ENCODE peak calls at places on chromosomes 5 and 9, in eight cellular contexts. One of them, this sample, is unnamed. For H3K9me3, the result is how much of the 10 kb centered on the place peaks cover.

GRCh38 chr5:168168978-168169696 is 122.3 kb upstream of the WWC1 start:
- DNase-seq in heart left ventricle: peak
- DNase-seq in thyroid gland: peak
- DNase-seq in pancreas: no peak
- DNase-seq in A549: no peak
- DNase-seq in body of pancreas: no peak
- DNase-seq in A673: no peak
- DNase-seq in heart right ventricle: no peak
- DNase-seq in this sample: no peak

GRCh38 chr5:88957000-88957399 is 74.0 kb upstream of the MEF2C start:
- DNase-seq in heart left ventricle: no peak
- DNase-seq in thyroid gland: no peak
- DNase-seq in pancreas: no peak
- DNase-seq in A549: no peak
- DNase-seq in body of pancreas: no peak
- DNase-seq in A673: no peak
- DNase-seq in heart right ventricle: no peak
- DNase-seq in this sample: no peak

GRCh38 chr5:145680744-145681143 is 154.4 kb downstream of the PRELID2 start:
- DNase-seq in heart left ventricle: peak
- DNase-seq in thyroid gland: no peak
- DNase-seq in pancreas: no peak
- DNase-seq in A549: no peak
- DNase-seq in body of pancreas: no peak
- DNase-seq in A673: no peak
- DNase-seq in heart right ventricle: peak
- DNase-seq in this sample: no peak

GRCh38 chr5:36777105-36777757 is 99.3 kb upstream of the NIPBL start:
- DNase-seq in heart left ventricle: peak
- DNase-seq in thyroid gland: peak
- DNase-seq in pancreas: no peak
- DNase-seq in A549: peak
- DNase-seq in body of pancreas: peak
- DNase-seq in A673: peak
- DNase-seq in heart right ventricle: peak
- DNase-seq in this sample: no peak

GRCh38 chr5:121189569-121190305 is 661.9 kb upstream of the FTMT start:
- DNase-seq in heart left ventricle: no peak
- DNase-seq in thyroid gland: peak
- DNase-seq in pancreas: no peak
- DNase-seq in A549: peak
- DNase-seq in body of pancreas: no peak
- DNase-seq in A673: peak
- DNase-seq in heart right ventricle: no peak
- DNase-seq in this sample: no peak

GRCh38 chr5:76175051-76175666 is 92.0 kb downstream of the SV2C start:
- DNase-seq in heart left ventricle: peak
- DNase-seq in thyroid gland: peak
- DNase-seq in pancreas: no peak
- DNase-seq in A549: peak
- DNase-seq in body of pancreas: peak
- DNase-seq in A673: peak
- DNase-seq in heart right ventricle: peak
- DNase-seq in this sample: peak

GRCh38 chr9:95570150-95570549 is 53.4 kb upstream of the PTCH1 start:
- DNase-seq in heart left ventricle: no peak
- DNase-seq in thyroid gland: no peak
- DNase-seq in pancreas: no peak
- DNase-seq in A549: no peak
- DNase-seq in body of pancreas: no peak
- DNase-seq in A673: no peak
- DNase-seq in heart right ventricle: no peak
- DNase-seq in this sample: no peak

GRCh38 chr5:176810084-176810597 is at the start of gene UNC5A:
- DNase-seq in heart left ventricle: no peak
- DNase-seq in thyroid gland: no peak
- DNase-seq in pancreas: no peak
- DNase-seq in A549: peak
- DNase-seq in body of pancreas: peak
- DNase-seq in A673: peak
- DNase-seq in heart right ventricle: peak
- DNase-seq in this sample: no peak

GRCh38 chr5:168234133-168234532 is 57.3 kb upstream of the WWC1 start:
- DNase-seq in heart left ventricle: no peak
- DNase-seq in thyroid gland: no peak
- DNase-seq in pancreas: no peak
- DNase-seq in A549: no peak
- DNase-seq in body of pancreas: no peak
- DNase-seq in A673: no peak
- DNase-seq in heart right ventricle: no peak
- DNase-seq in this sample: no peak

GRCh38 chr9:35793461-35793860 is 2.1 kb downstream of the NPR2 start:
- DNase-seq in heart left ventricle: no peak
- DNase-seq in thyroid gland: no peak
- DNase-seq in pancreas: no peak
- DNase-seq in A549: no peak
- DNase-seq in body of pancreas: no peak
- DNase-seq in A673: no peak
- DNase-seq in heart right ventricle: no peak
- DNase-seq in this sample: no peak

GRCh38 chr9:105864248-105864898 is 170.0 kb downstream of the TMEM38B start:
- DNase-seq in heart left ventricle: no peak
- DNase-seq in thyroid gland: no peak
- DNase-seq in pancreas: no peak
- DNase-seq in A549: no peak
- DNase-seq in body of pancreas: no peak
- DNase-seq in A673: no peak
- DNase-seq in heart right ventricle: no peak
- DNase-seq in this sample: no peak

GRCh38 chr9:93081081-93081529 is 14.9 kb upstream of the CARD19 start:
- DNase-seq in heart left ventricle: no peak
- DNase-seq in thyroid gland: peak
- DNase-seq in pancreas: no peak
- DNase-seq in A549: no peak
- DNase-seq in body of pancreas: peak
- DNase-seq in A673: no peak
- DNase-seq in heart right ventricle: no peak
- DNase-seq in this sample: no peak

GRCh38 chr5:40171971-40172370 is 507.7 kb upstream of the PTGER4 start:
- DNase-seq in heart left ventricle: no peak
- DNase-seq in thyroid gland: no peak
- DNase-seq in pancreas: no peak
- DNase-seq in A549: peak
- DNase-seq in body of pancreas: no peak
- DNase-seq in A673: no peak
- DNase-seq in heart right ventricle: no peak
- DNase-seq in this sample: no peak

GRCh38 chr9:86573886-86574285 is 219.7 kb upstream of the TUT7 start:
- DNase-seq in heart left ventricle: no peak
- DNase-seq in thyroid gland: no peak
- DNase-seq in pancreas: no peak
- DNase-seq in A549: no peak
- DNase-seq in body of pancreas: no peak
- DNase-seq in A673: no peak
- DNase-seq in heart right ventricle: no peak
- DNase-seq in this sample: no peak

GRCh38 chr9:117664419-117664818 is 39.8 kb upstream of the TLR4 start:
- DNase-seq in heart left ventricle: no peak
- DNase-seq in thyroid gland: no peak
- DNase-seq in pancreas: no peak
- DNase-seq in A549: no peak
- DNase-seq in body of pancreas: no peak
- DNase-seq in A673: no peak
- DNase-seq in heart right ventricle: no peak
- DNase-seq in this sample: no peak

GRCh38 chr9:137987244-137988030 is 109.9 kb downstream of the CACNA1B start:
- DNase-seq in heart left ventricle: no peak
- DNase-seq in thyroid gland: no peak
- DNase-seq in pancreas: no peak
- DNase-seq in A549: no peak
- DNase-seq in body of pancreas: no peak
- DNase-seq in A673: no peak
- DNase-seq in heart right ventricle: no peak
- DNase-seq in this sample: peak
- H3K9me3 ChIP-seq in heart left ventricle: under half
- H3K9me3 ChIP-seq in thyroid gland: under half
- H3K9me3 ChIP-seq in pancreas: under half
- H3K9me3 ChIP-seq in A549: under half
- H3K9me3 ChIP-seq in body of pancreas: under half
- H3K9me3 ChIP-seq in A673: under half
- H3K9me3 ChIP-seq in heart right ventricle: under half
- H3K9me3 ChIP-seq in this sample: under half

GRCh38 chr5:128378636-128379035 is 159.4 kb downstream of the FBN2 start:
- DNase-seq in heart left ventricle: no peak
- DNase-seq in thyroid gland: no peak
- DNase-seq in pancreas: no peak
- DNase-seq in A549: no peak
- DNase-seq in body of pancreas: no peak
- DNase-seq in A673: no peak
- DNase-seq in heart right ventricle: no peak
- DNase-seq in this sample: no peak
- TF ChIP-seq CTCF in heart left ventricle: no peak
- TF ChIP-seq CTCF in thyroid gland: no peak
- TF ChIP-seq CTCF in pancreas: no peak
- TF ChIP-seq CTCF in A549: no peak
- TF ChIP-seq CTCF in body of pancreas: no peak
- TF ChIP-seq CTCF in A673: no peak
- TF ChIP-seq CTCF in heart right ventricle: no peak
- TF ChIP-seq CTCF in this sample: no peak

GRCh38 chr5:131613423-131613822 is 21.6 kb downstream of the RAPGEF6 start:
- DNase-seq in heart left ventricle: no peak
- DNase-seq in thyroid gland: no peak
- DNase-seq in pancreas: no peak
- DNase-seq in A549: no peak
- DNase-seq in body of pancreas: no peak
- DNase-seq in A673: no peak
- DNase-seq in heart right ventricle: no peak
- DNase-seq in this sample: no peak
- H3K9me3 ChIP-seq in heart left ventricle: under half
- H3K9me3 ChIP-seq in thyroid gland: under half
- H3K9me3 ChIP-seq in pancreas: under half
- H3K9me3 ChIP-seq in A549: under half
- H3K9me3 ChIP-seq in body of pancreas: under half
- H3K9me3 ChIP-seq in A673: under half
- H3K9me3 ChIP-seq in heart right ventricle: under half
- H3K9me3 ChIP-seq in this sample: under half

GRCh38 chr9:133715866-133716563 is 22.1 kb downstream of the SARDH start:
- DNase-seq in heart left ventricle: peak
- DNase-seq in thyroid gland: no peak
- DNase-seq in pancreas: peak
- DNase-seq in A549: no peak
- DNase-seq in body of pancreas: no peak
- DNase-seq in A673: peak
- DNase-seq in heart right ventricle: no peak
- DNase-seq in this sample: no peak
- TF ChIP-seq CTCF in heart left ventricle: peak
- TF ChIP-seq CTCF in thyroid gland: peak
- TF ChIP-seq CTCF in pancreas: no peak
- TF ChIP-seq CTCF in A549: peak
- TF ChIP-seq CTCF in body of pancreas: no peak
- TF ChIP-seq CTCF in A673: peak
- TF ChIP-seq CTCF in heart right ventricle: peak
- TF ChIP-seq CTCF in this sample: no peak

DNA sequence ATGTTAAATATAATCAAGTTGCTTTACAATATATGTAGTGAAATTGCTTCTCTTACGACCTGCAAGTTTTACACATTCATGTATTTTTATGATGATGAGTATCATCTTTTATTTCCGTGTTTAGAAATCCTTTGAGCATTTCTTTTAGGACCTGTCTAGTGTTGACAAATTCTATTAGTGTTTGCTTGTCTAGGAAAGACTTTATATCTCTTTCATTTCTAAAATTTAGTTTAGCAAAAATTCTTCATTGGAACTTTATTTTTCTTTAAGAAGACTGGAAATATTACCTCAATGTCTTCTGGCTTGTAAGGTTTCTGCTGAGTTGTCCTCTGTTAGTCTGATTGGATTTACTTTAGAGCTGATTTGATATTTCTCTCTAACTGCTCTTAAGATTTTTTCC is 920.9 kb upstream of the CTNND2 start:
- DNase-seq in heart left ventricle: no peak
- DNase-seq in thyroid gland: no peak
- DNase-seq in pancreas: no peak
- DNase-seq in A549: no peak
- DNase-seq in body of pancreas: no peak
- DNase-seq in A673: no peak
- DNase-seq in heart right ventricle: no peak
- DNase-seq in this sample: no peak
- H3K9me3 ChIP-seq in heart left ventricle: under half
- H3K9me3 ChIP-seq in thyroid gland: under half
- H3K9me3 ChIP-seq in pancreas: under half
- H3K9me3 ChIP-seq in A549: under half
- H3K9me3 ChIP-seq in body of pancreas: under half
- H3K9me3 ChIP-seq in A673: half or more
- H3K9me3 ChIP-seq in heart right ventricle: under half
- H3K9me3 ChIP-seq in this sample: under half

GRCh38 chr9:16031486-16031885 is 478.6 kb downstream of the CCDC171 start:
- DNase-seq in heart left ventricle: no peak
- DNase-seq in thyroid gland: no peak
- DNase-seq in pancreas: no peak
- DNase-seq in A549: no peak
- DNase-seq in body of pancreas: no peak
- DNase-seq in A673: no peak
- DNase-seq in heart right ventricle: no peak
- DNase-seq in this sample: no peak

GRCh38 chr9:16031971-16032370 is 479.1 kb downstream of the CCDC171 start:
- DNase-seq in heart left ventricle: no peak
- DNase-seq in thyroid gland: no peak
- DNase-seq in pancreas: no peak
- DNase-seq in A549: no peak
- DNase-seq in body of pancreas: no peak
- DNase-seq in A673: no peak
- DNase-seq in heart right ventricle: no peak
- DNase-seq in this sample: no peak

GRCh38 chr9:16033253-16033652 is 480.4 kb downstream of the CCDC171 start:
- DNase-seq in heart left ventricle: no peak
- DNase-seq in thyroid gland: no peak
- DNase-seq in pancreas: no peak
- DNase-seq in A549: no peak
- DNase-seq in body of pancreas: no peak
- DNase-seq in A673: no peak
- DNase-seq in heart right ventricle: no peak
- DNase-seq in this sample: no peak

GRCh38 chr9:16033921-16034320 is 481.1 kb downstream of the CCDC171 start:
- DNase-seq in heart left ventricle: no peak
- DNase-seq in thyroid gland: no peak
- DNase-seq in pancreas: no peak
- DNase-seq in A549: no peak
- DNase-seq in body of pancreas: no peak
- DNase-seq in A673: no peak
- DNase-seq in heart right ventricle: no peak
- DNase-seq in this sample: no peak

DNA sequence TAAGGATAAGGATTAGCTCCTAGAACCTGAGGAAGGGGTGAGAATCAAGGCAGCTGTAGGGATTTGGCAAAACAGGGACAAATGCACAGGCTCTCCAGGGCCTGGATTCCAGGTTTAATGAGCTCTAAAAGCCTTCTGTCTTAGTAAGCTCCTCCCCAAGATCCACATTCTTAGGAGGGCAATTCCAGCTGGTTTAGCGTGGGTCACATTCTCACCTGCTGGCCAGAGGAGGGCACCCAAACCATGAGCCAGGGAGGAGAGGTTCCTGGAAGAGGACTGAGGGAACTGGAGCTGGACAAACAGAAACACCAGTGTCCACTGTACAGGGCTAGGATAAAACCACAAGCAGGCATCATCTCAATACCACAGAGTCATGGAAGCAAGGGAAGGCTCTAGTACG is 480.0 kb downstream of the CCDC171 start:
- DNase-seq in heart left ventricle: no peak
- DNase-seq in thyroid gland: no peak
- DNase-seq in pancreas: no peak
- DNase-seq in A549: peak
- DNase-seq in body of pancreas: no peak
- DNase-seq in A673: no peak
- DNase-seq in heart right ventricle: no peak
- DNase-seq in this sample: no peak
- TF ChIP-seq CTCF in heart left ventricle: no peak
- TF ChIP-seq CTCF in thyroid gland: no peak
- TF ChIP-seq CTCF in pancreas: no peak
- TF ChIP-seq CTCF in A549: peak
- TF ChIP-seq CTCF in body of pancreas: no peak
- TF ChIP-seq CTCF in A673: no peak
- TF ChIP-seq CTCF in heart right ventricle: no peak
- TF ChIP-seq CTCF in this sample: no peak